ENCODE peak calls at places on chromosome 17, in four cellular contexts. One of them, this sample, is unnamed.

GRCh38 chr17:2400474-2400866 is 390 bp downstream of the MNT start:
- DNase-seq in fibroblast of mammary gland: no peak
- DNase-seq in CD8-positive, alpha-beta T cell: peak; percentile 37
- DNase-seq in PC-9: no peak
- DNase-seq in this sample: peak; percentile 64

GRCh38 chr17:77110006-77110374 is 30.8 kb upstream of the SEC14L1 start:
- DNase-seq in fibroblast of mammary gland: no peak
- DNase-seq in CD8-positive, alpha-beta T cell: no peak
- DNase-seq in PC-9: peak; percentile 46
- DNase-seq in this sample: peak; percentile 46

GRCh38 chr17:7393613-7394451 is 493 bp downstream of the PLSCR3 start:
- DNase-seq in fibroblast of mammary gland: no peak
- DNase-seq in CD8-positive, alpha-beta T cell: peak; percentile 57
- DNase-seq in PC-9: no peak
- DNase-seq in this sample: no peak

GRCh38 chr17:54405826-54406225 is 494.8 kb upstream of the TOM1L1 start:
- DNase-seq in fibroblast of mammary gland: no peak
- DNase-seq in CD8-positive, alpha-beta T cell: no peak
- DNase-seq in PC-9: no peak
- DNase-seq in this sample: no peak

GRCh38 chr17:35747540-35748017 is 5.5 kb downstream of the GAS2L2 start:
- DNase-seq in fibroblast of mammary gland: peak; percentile 80
- DNase-seq in CD8-positive, alpha-beta T cell: peak; percentile 65
- DNase-seq in PC-9: no peak
- DNase-seq in this sample: peak; percentile 81

GRCh38 chr17:596763-597644 is 117.6 kb downstream of the VPS53 start:
- DNase-seq in fibroblast of mammary gland: peak; percentile 86
- DNase-seq in CD8-positive, alpha-beta T cell: no peak
- DNase-seq in PC-9: no peak
- DNase-seq in this sample: peak; percentile 67

GRCh38 chr17:38748329-38749221 is at the start of gene PCGF2:
- DNase-seq in fibroblast of mammary gland: peak; percentile 84
- DNase-seq in CD8-positive, alpha-beta T cell: no peak
- DNase-seq in PC-9: peak; percentile 73
- DNase-seq in this sample: peak; percentile 89

GRCh38 chr17:2965621-2966275 is 97.7 kb downstream of the OR1D5 start:
- DNase-seq in fibroblast of mammary gland: peak; percentile 72
- DNase-seq in CD8-positive, alpha-beta T cell: no peak
- DNase-seq in PC-9: peak; percentile 89
- DNase-seq in this sample: peak; percentile 55

GRCh38 chr17:81142301-81143199 is 22.8 kb upstream of the PVALEF start:
- DNase-seq in fibroblast of mammary gland: peak; percentile 70
- DNase-seq in CD8-positive, alpha-beta T cell: peak; percentile 44
- DNase-seq in PC-9: peak; percentile 42
- DNase-seq in this sample: peak; percentile 75

GRCh38 chr17:63446218-63446980 is at the start of gene CYB561:
- DNase-seq in fibroblast of mammary gland: peak; percentile 63
- DNase-seq in CD8-positive, alpha-beta T cell: peak; percentile 45
- DNase-seq in PC-9: peak; percentile 69
- DNase-seq in this sample: peak; percentile 52

GRCh38 chr17:17698371-17698770 is 17.1 kb downstream of the RAI1 start:
- DNase-seq in fibroblast of mammary gland: no peak
- DNase-seq in CD8-positive, alpha-beta T cell: no peak
- DNase-seq in PC-9: no peak
- DNase-seq in this sample: no peak

GRCh38 chr17:21285164-21286065 is 904 bp downstream of the MAP2K3 start:
- DNase-seq in fibroblast of mammary gland: peak; percentile 69
- DNase-seq in CD8-positive, alpha-beta T cell: no peak
- DNase-seq in PC-9: no peak
- DNase-seq in this sample: peak; percentile 79

GRCh38 chr17:47317119-47317518 is 6.6 kb upstream of the EFCAB13 start:
- DNase-seq in fibroblast of mammary gland: peak; percentile 61
- DNase-seq in CD8-positive, alpha-beta T cell: no peak
- DNase-seq in PC-9: no peak
- DNase-seq in this sample: no peak

GRCh38 chr17:58227733-58228132 is 8.7 kb upstream of the MKS1 start:
- DNase-seq in fibroblast of mammary gland: no peak
- DNase-seq in CD8-positive, alpha-beta T cell: no peak
- DNase-seq in PC-9: no peak
- DNase-seq in this sample: no peak

GRCh38 chr17:42754782-42755181 is 6.2 kb upstream of the RAMP2 start:
- DNase-seq in fibroblast of mammary gland: peak; percentile 94
- DNase-seq in CD8-positive, alpha-beta T cell: no peak
- DNase-seq in PC-9: peak; percentile 67
- DNase-seq in this sample: peak; percentile 33

GRCh38 chr17:74920679-74921044 is 2.4 kb downstream of the USH1G start:
- DNase-seq in fibroblast of mammary gland: no peak
- DNase-seq in CD8-positive, alpha-beta T cell: no peak
- DNase-seq in PC-9: no peak
- DNase-seq in this sample: no peak

GRCh38 chr17:77426676-77427386 is 286.1 kb downstream of the SEC14L1 start:
- DNase-seq in fibroblast of mammary gland: no peak
- DNase-seq in CD8-positive, alpha-beta T cell: no peak
- DNase-seq in PC-9: no peak
- DNase-seq in this sample: no peak

GRCh38 chr17:3531266-3532101 is 26.1 kb downstream of the TRPV3 start:
- DNase-seq in fibroblast of mammary gland: no peak
- DNase-seq in CD8-positive, alpha-beta T cell: no peak
- DNase-seq in PC-9: no peak
- DNase-seq in this sample: no peak

GRCh38 chr17:6454495-6455320 is 10.5 kb downstream of the PIMREG start:
- DNase-seq in fibroblast of mammary gland: no peak
- DNase-seq in CD8-positive, alpha-beta T cell: no peak
- DNase-seq in PC-9: no peak
- DNase-seq in this sample: no peak

GRCh38 chr17:72618018-72618509 is 474.4 kb downstream of the SLC39A11 start:
- DNase-seq in fibroblast of mammary gland: no peak
- DNase-seq in CD8-positive, alpha-beta T cell: peak; percentile 22
- DNase-seq in PC-9: peak; percentile 87
- DNase-seq in this sample: no peak

GRCh38 chr17:68399638-68400403 is 57.5 kb downstream of the WIPI1 start:
- DNase-seq in fibroblast of mammary gland: peak; percentile 88
- DNase-seq in CD8-positive, alpha-beta T cell: no peak
- DNase-seq in PC-9: no peak
- DNase-seq in this sample: peak; percentile 81

GRCh38 chr17:61463068-61463980 is 11.1 kb downstream of the TBX4 start:
- DNase-seq in fibroblast of mammary gland: no peak
- DNase-seq in CD8-positive, alpha-beta T cell: no peak
- DNase-seq in PC-9: no peak
- DNase-seq in this sample: no peak

GRCh38 chr17:29769225-29769624 is 146.5 kb upstream of the CORO6 start:
- DNase-seq in fibroblast of mammary gland: no peak
- DNase-seq in CD8-positive, alpha-beta T cell: no peak
- DNase-seq in PC-9: no peak
- DNase-seq in this sample: no peak

GRCh38 chr17:29777663-29778062 is 152.4 kb downstream of the SSH2 start:
- DNase-seq in fibroblast of mammary gland: no peak
- DNase-seq in CD8-positive, alpha-beta T cell: no peak
- DNase-seq in PC-9: no peak
- DNase-seq in this sample: no peak

GRCh38 chr17:29771561-29771960 is 148.8 kb upstream of the CORO6 start:
- DNase-seq in fibroblast of mammary gland: no peak
- DNase-seq in CD8-positive, alpha-beta T cell: no peak
- DNase-seq in PC-9: no peak
- DNase-seq in this sample: no peak

GRCh38 chr17:29776026-29776425 is 153.3 kb upstream of the CORO6 start:
- DNase-seq in fibroblast of mammary gland: no peak
- DNase-seq in CD8-positive, alpha-beta T cell: no peak
- DNase-seq in PC-9: no peak
- DNase-seq in this sample: no peak

DNA sequence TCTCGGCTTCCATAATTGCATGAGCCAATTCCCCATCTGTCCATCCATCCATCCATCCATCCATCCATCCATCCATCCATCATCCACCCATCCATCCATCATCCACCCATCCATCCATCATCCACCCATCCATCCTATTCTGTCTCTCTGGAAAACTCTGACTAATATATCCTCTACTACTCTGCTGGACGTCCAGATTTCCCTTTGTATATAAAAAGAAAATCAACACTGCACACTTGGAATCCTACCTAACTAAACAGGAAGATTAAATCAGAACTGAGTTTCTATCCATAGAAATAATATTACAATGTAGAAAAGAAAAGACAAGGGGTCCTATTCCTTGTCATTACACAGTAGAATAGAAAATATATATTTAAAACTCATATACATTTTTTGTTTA is 150.3 kb upstream of the CORO6 start:
- DNase-seq in fibroblast of mammary gland: no peak
- DNase-seq in CD8-positive, alpha-beta T cell: no peak
- DNase-seq in PC-9: no peak
- DNase-seq in this sample: no peak
- TF ChIP-seq CTCF in fibroblast of mammary gland: no peak
- TF ChIP-seq CTCF in CD8-positive, alpha-beta T cell: no peak
- TF ChIP-seq CTCF in PC-9: no peak
- TF ChIP-seq CTCF in this sample: no peak

DNA sequence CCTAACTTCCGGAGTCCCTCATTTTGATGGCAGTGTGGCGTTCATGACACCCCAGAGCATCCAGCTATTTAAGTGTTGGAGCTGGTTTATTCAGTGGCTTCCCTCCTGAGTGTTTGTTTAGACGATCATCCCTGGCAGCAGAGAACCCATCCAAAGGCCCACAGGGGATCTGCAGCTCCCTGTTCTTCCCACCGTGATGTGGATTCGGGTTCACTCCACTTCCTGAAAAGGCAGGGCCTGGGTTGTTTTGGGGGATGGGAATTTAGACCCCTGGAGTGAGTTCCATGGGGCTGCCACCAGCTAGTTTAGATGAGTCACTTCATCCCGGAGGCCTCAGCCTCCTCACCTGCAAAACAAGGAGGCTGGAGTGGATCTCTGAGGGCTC is 2.3 kb downstream of the KSR1 start:
- DNase-seq in fibroblast of mammary gland: no peak
- DNase-seq in CD8-positive, alpha-beta T cell: no peak
- DNase-seq in PC-9: no peak
- DNase-seq in this sample: no peak
- H3K4me3 ChIP-seq in fibroblast of mammary gland: no peak overlapping the region
- H3K4me3 ChIP-seq in CD8-positive, alpha-beta T cell: no peak overlapping the region
- H3K4me3 ChIP-seq in PC-9: no peak overlapping the region
- H3K4me3 ChIP-seq in this sample: peak overlapping the region; percentile 76

DNA sequence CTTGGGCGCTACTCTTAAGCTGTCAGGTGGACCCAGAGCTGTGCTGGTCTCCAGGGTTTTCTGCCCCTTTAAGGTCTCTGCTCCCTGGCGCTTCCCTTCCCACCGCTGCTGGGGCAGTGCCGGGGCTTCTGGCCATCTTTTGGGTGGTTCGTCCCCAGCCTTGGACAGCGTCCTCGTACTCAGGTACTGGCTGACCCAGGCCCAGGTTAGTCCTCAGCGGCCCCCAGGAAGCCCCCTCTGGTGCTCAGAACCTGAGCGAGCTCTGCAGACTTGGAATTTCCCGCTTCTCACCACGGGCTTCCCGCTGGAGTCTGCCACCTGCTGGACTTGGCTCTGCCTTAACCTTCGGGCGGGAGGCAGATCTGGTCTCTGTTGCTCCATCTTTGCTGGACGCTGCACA is 94.1 kb upstream of the ZNF750 start:
- DNase-seq in fibroblast of mammary gland: no peak
- DNase-seq in CD8-positive, alpha-beta T cell: no peak
- DNase-seq in PC-9: no peak
- DNase-seq in this sample: no peak
- TF ChIP-seq CTCF in fibroblast of mammary gland: no peak
- TF ChIP-seq CTCF in CD8-positive, alpha-beta T cell: no peak
- TF ChIP-seq CTCF in PC-9: no peak
- TF ChIP-seq CTCF in this sample: no peak

DNA sequence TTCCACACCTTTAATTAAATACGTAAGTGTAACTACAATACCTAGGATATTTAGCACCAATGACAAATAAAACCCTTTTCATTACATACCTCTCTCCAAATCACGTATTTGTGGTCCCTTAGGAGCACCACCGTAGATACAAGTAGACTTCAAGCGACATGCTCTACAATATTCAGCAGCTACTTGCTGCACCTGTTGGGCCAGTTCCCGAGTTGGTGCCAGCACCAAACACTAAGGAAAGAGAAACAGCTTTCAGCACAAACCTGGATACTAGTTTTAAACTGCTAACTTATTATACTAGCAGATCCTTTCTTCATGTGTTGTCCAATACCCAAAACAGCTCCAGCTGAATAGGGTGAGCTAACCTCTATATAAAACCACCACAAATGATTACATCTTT is 2.7 kb downstream of the DDX5 start:
- DNase-seq in fibroblast of mammary gland: no peak
- DNase-seq in CD8-positive, alpha-beta T cell: no peak
- DNase-seq in PC-9: no peak
- DNase-seq in this sample: no peak
- H3K4me3 ChIP-seq in fibroblast of mammary gland: no peak overlapping the region
- H3K4me3 ChIP-seq in CD8-positive, alpha-beta T cell: no peak overlapping the region
- H3K4me3 ChIP-seq in PC-9: peak overlapping the region; percentile 100
- H3K4me3 ChIP-seq in this sample: peak overlapping the region; percentile 10